ENCODE peak calls at places on chromosomes 6 and 20, in seven cellular contexts. One of them, this sample, is unnamed.

GRCh38 chr6:156948807-156949206 is 171.6 kb downstream of the ARID1B start:
- DNase-seq in tibial nerve: no peak
- DNase-seq in colonic mucosa: no peak
- DNase-seq in CD4-positive, alpha-beta T cell: no peak
- DNase-seq in ascending aorta: no peak
- DNase-seq in adrenal gland: no peak
- DNase-seq in GM23338: no peak
- DNase-seq in this sample: no peak

GRCh38 chr20:2873747-2874041 is 413 bp downstream of the PTPRA start:
- DNase-seq in tibial nerve: no peak
- DNase-seq in colonic mucosa: peak
- DNase-seq in CD4-positive, alpha-beta T cell: no peak
- DNase-seq in ascending aorta: no peak
- DNase-seq in adrenal gland: no peak
- DNase-seq in GM23338: peak
- DNase-seq in this sample: no peak

GRCh38 chr6:145036848-145037567 is 698.3 kb downstream of the EPM2A start:
- DNase-seq in tibial nerve: no peak
- DNase-seq in colonic mucosa: no peak
- DNase-seq in CD4-positive, alpha-beta T cell: no peak
- DNase-seq in ascending aorta: no peak
- DNase-seq in adrenal gland: peak
- DNase-seq in GM23338: no peak
- DNase-seq in this sample: no peak

GRCh38 chr20:24866008-24866407 is 83.1 kb upstream of the CST7 start:
- DNase-seq in tibial nerve: no peak
- DNase-seq in colonic mucosa: no peak
- DNase-seq in CD4-positive, alpha-beta T cell: no peak
- DNase-seq in ascending aorta: no peak
- DNase-seq in adrenal gland: no peak
- DNase-seq in GM23338: no peak
- DNase-seq in this sample: no peak

GRCh38 chr6:169723200-169723909 is 945 bp downstream of the PHF10 start:
- DNase-seq in tibial nerve: peak
- DNase-seq in colonic mucosa: peak
- DNase-seq in CD4-positive, alpha-beta T cell: peak
- DNase-seq in ascending aorta: peak
- DNase-seq in adrenal gland: peak
- DNase-seq in GM23338: peak
- DNase-seq in this sample: no peak

GRCh38 chr6:44511126-44511525 is 123.6 kb downstream of the CDC5L start:
- DNase-seq in tibial nerve: no peak
- DNase-seq in colonic mucosa: no peak
- DNase-seq in CD4-positive, alpha-beta T cell: no peak
- DNase-seq in ascending aorta: no peak
- DNase-seq in adrenal gland: no peak
- DNase-seq in GM23338: no peak
- DNase-seq in this sample: no peak

GRCh38 chr20:38789503-38790209 is 15.8 kb upstream of the PPP1R16B start:
- DNase-seq in tibial nerve: no peak
- DNase-seq in colonic mucosa: no peak
- DNase-seq in CD4-positive, alpha-beta T cell: no peak
- DNase-seq in ascending aorta: no peak
- DNase-seq in adrenal gland: no peak
- DNase-seq in GM23338: peak
- DNase-seq in this sample: no peak

GRCh38 chr20:5069141-5069806 is 50.5 kb downstream of the PCNA start:
- DNase-seq in tibial nerve: no peak
- DNase-seq in colonic mucosa: no peak
- DNase-seq in CD4-positive, alpha-beta T cell: no peak
- DNase-seq in ascending aorta: no peak
- DNase-seq in adrenal gland: no peak
- DNase-seq in GM23338: no peak
- DNase-seq in this sample: no peak

GRCh38 chr6:2360126-2360525 is 114.7 kb upstream of the GMDS start:
- DNase-seq in tibial nerve: no peak
- DNase-seq in colonic mucosa: no peak
- DNase-seq in CD4-positive, alpha-beta T cell: no peak
- DNase-seq in ascending aorta: no peak
- DNase-seq in adrenal gland: no peak
- DNase-seq in GM23338: no peak
- DNase-seq in this sample: no peak

GRCh38 chr6:15089569-15090144 is 156.2 kb upstream of the JARID2 start:
- DNase-seq in tibial nerve: no peak
- DNase-seq in colonic mucosa: no peak
- DNase-seq in CD4-positive, alpha-beta T cell: no peak
- DNase-seq in ascending aorta: no peak
- DNase-seq in adrenal gland: peak
- DNase-seq in GM23338: no peak
- DNase-seq in this sample: peak

GRCh38 chr6:79672631-79673065 is 41.5 kb downstream of the SH3BGRL2 start:
- DNase-seq in tibial nerve: no peak
- DNase-seq in colonic mucosa: no peak
- DNase-seq in CD4-positive, alpha-beta T cell: no peak
- DNase-seq in ascending aorta: no peak
- DNase-seq in adrenal gland: no peak
- DNase-seq in GM23338: peak
- DNase-seq in this sample: no peak

DNA sequence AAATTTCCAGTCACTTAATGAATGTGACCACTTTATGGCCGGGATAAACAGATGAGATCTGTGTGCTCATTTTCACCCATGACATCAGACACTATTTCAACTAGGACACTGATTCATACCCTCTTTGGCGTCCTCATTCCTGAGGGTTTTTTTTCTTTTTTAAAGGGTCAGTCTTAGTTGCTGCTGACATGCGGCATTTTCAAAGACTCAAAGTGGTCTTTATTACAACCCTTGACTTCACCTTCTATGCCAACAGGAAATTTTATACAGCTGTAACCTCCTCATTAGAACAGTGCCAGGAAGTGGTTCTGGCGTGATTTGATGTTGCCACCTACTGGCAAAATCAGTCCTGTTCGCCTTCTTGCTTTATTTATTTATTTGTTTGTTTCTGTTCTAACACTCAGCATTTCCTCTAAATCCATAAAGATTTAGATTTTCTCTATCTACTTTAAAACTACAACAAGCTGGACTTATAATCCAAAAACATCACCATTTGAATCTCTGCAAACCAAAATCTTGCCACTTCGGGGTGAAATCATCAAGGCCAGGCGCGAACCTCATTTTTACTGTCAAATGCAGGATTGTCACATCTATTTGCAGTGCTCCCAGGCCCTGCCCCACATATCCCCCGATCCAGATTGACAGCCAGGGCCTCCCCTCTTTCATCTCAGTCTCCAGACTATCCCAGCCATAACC is 77.7 kb downstream of the C6orf118 start:
- DNase-seq in tibial nerve: no peak
- DNase-seq in colonic mucosa: no peak
- DNase-seq in CD4-positive, alpha-beta T cell: no peak
- DNase-seq in ascending aorta: no peak
- DNase-seq in adrenal gland: no peak
- DNase-seq in GM23338: peak
- DNase-seq in this sample: no peak
- TF ChIP-seq CTCF in tibial nerve: peak
- TF ChIP-seq CTCF in colonic mucosa: no peak
- TF ChIP-seq CTCF in CD4-positive, alpha-beta T cell: no peak
- TF ChIP-seq CTCF in ascending aorta: no peak
- TF ChIP-seq CTCF in adrenal gland: no peak
- TF ChIP-seq CTCF in GM23338: peak
- TF ChIP-seq CTCF in this sample: peak

GRCh38 chr6:51468704-51469103 is 618.7 kb downstream of the PKHD1 start:
- DNase-seq in tibial nerve: no peak
- DNase-seq in colonic mucosa: no peak
- DNase-seq in CD4-positive, alpha-beta T cell: no peak
- DNase-seq in ascending aorta: no peak
- DNase-seq in adrenal gland: no peak
- DNase-seq in GM23338: no peak
- DNase-seq in this sample: no peak

GRCh38 chr6:51472745-51473483 is 614.5 kb downstream of the PKHD1 start:
- DNase-seq in tibial nerve: no peak
- DNase-seq in colonic mucosa: peak
- DNase-seq in CD4-positive, alpha-beta T cell: no peak
- DNase-seq in ascending aorta: no peak
- DNase-seq in adrenal gland: no peak
- DNase-seq in GM23338: peak
- DNase-seq in this sample: no peak

GRCh38 chr6:51477912-51478311 is 609.5 kb downstream of the PKHD1 start:
- DNase-seq in tibial nerve: no peak
- DNase-seq in colonic mucosa: no peak
- DNase-seq in CD4-positive, alpha-beta T cell: no peak
- DNase-seq in ascending aorta: no peak
- DNase-seq in adrenal gland: no peak
- DNase-seq in GM23338: no peak
- DNase-seq in this sample: no peak

GRCh38 chr6:51479296-51479695 is 608.1 kb downstream of the PKHD1 start:
- DNase-seq in tibial nerve: no peak
- DNase-seq in colonic mucosa: no peak
- DNase-seq in CD4-positive, alpha-beta T cell: no peak
- DNase-seq in ascending aorta: no peak
- DNase-seq in adrenal gland: no peak
- DNase-seq in GM23338: no peak
- DNase-seq in this sample: no peak

DNA sequence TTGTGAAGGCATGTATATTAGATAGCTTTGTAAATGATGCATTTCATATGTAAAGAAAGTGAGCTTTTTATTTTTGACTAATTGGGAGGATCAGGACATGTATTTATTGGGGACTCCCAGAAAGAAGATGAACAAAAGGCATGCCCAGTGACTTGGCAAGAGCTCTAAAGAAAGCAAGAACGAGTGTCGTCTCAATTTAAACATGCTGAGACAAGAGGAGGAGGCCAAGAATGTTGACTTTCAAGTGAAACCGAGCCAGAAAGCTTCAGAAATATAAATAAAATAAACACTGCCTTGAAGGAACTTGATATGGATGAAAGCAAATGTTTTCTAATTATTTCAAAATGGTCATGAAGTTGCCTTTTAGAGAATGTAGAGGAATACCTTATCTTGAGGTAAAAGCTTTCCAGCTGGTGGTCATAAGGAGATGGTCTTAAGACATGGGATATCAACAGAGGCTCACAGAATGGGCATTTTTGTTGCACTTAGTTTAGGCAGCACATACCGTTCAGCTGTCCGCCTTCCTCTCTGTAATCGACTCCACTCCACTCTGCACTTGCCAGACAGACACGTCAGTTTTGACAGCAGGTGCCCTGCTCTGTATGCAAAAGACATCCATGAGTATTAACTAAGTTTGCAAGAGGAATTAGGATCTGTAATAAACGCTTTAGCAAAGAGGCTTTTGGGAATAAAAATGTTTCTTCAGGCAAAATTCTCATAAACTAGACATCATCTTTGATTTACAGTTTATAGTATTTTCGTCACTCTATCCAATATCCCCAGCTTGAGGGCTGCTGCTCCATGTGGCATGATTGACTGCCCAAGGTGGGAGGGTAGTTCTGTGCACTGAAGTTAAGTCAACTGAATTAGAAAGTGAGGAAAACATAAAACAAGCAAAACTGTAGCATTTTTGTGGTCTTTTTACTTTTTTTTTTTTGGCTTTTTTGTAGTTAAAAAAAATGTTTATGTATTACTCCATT is 613.1 kb downstream of the PKHD1 start:
- DNase-seq in tibial nerve: no peak
- DNase-seq in colonic mucosa: no peak
- DNase-seq in CD4-positive, alpha-beta T cell: no peak
- DNase-seq in ascending aorta: no peak
- DNase-seq in adrenal gland: no peak
- DNase-seq in GM23338: no peak
- DNase-seq in this sample: no peak
- H3K27ac ChIP-seq in tibial nerve: no peak
- H3K27ac ChIP-seq in colonic mucosa: no peak
- H3K27ac ChIP-seq in CD4-positive, alpha-beta T cell: no peak
- H3K27ac ChIP-seq in ascending aorta: no peak
- H3K27ac ChIP-seq in adrenal gland: no peak
- H3K27ac ChIP-seq in GM23338: no peak
- H3K27ac ChIP-seq in this sample: no peak

DNA sequence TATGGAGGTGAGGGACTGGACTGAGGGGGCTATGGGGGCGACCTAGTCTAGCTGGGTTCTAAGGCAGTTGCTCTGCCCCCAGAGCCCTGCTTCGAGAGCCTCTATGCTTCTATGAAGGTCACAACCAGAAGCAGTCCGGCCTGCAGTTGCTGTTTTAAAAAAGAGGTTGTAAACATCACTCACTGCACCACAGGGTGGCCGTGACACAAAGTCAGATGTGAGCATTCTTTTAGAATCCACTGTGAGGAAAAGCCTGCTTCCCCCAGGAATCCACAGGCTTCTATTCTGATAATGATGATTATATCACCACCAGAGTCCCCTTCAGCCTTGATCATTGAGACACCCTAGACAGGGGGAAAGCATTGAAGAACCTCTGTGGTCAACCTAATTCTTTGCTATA is 229.7 kb upstream of the AGPAT4 start:
- DNase-seq in tibial nerve: no peak
- DNase-seq in colonic mucosa: no peak
- DNase-seq in CD4-positive, alpha-beta T cell: no peak
- DNase-seq in ascending aorta: no peak
- DNase-seq in adrenal gland: no peak
- DNase-seq in GM23338: no peak
- DNase-seq in this sample: no peak
- TF ChIP-seq CTCF in tibial nerve: no peak
- TF ChIP-seq CTCF in colonic mucosa: no peak
- TF ChIP-seq CTCF in CD4-positive, alpha-beta T cell: no peak
- TF ChIP-seq CTCF in ascending aorta: no peak
- TF ChIP-seq CTCF in adrenal gland: no peak
- TF ChIP-seq CTCF in GM23338: no peak
- TF ChIP-seq CTCF in this sample: no peak

GRCh38 chr6:109469591-109470189 is 13.3 kb downstream of the ZBTB24 start:
- DNase-seq in tibial nerve: no peak
- DNase-seq in colonic mucosa: no peak
- DNase-seq in CD4-positive, alpha-beta T cell: no peak
- DNase-seq in ascending aorta: no peak
- DNase-seq in adrenal gland: no peak
- DNase-seq in GM23338: no peak
- DNase-seq in this sample: no peak

GRCh38 chr6:109467696-109468095 is 12.1 kb upstream of the MICAL1 start:
- DNase-seq in tibial nerve: no peak
- DNase-seq in colonic mucosa: no peak
- DNase-seq in CD4-positive, alpha-beta T cell: no peak
- DNase-seq in ascending aorta: no peak
- DNase-seq in adrenal gland: no peak
- DNase-seq in GM23338: no peak
- DNase-seq in this sample: no peak

GRCh38 chr6:109461733-109462526 is 6.4 kb upstream of the MICAL1 start:
- DNase-seq in tibial nerve: no peak
- DNase-seq in colonic mucosa: no peak
- DNase-seq in CD4-positive, alpha-beta T cell: no peak
- DNase-seq in ascending aorta: no peak
- DNase-seq in adrenal gland: no peak
- DNase-seq in GM23338: no peak
- DNase-seq in this sample: no peak

GRCh38 chr6:109466212-109466923 is 10.8 kb upstream of the MICAL1 start:
- DNase-seq in tibial nerve: no peak
- DNase-seq in colonic mucosa: no peak
- DNase-seq in CD4-positive, alpha-beta T cell: no peak
- DNase-seq in ascending aorta: no peak
- DNase-seq in adrenal gland: no peak
- DNase-seq in GM23338: no peak
- DNase-seq in this sample: no peak

DNA sequence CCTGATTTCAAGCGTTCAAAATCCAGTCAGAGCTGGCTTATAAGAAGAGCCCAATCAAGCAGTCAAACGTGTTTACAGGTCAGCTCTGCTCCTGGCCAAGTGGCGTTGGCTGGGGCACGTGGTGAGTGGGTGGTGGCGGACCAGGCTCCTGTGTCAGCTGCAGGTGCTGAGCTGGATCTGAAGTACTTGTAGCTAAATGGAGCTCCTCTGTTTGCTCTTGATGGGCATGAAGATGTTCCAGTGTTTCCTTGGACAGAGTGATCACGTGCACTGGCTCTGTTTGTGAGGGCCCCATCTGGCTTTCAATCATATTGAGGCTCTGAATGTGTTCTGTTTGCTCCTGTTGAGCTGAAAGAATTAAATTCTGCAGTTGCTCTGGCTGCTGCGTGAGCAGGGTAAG is 10.2 kb upstream of the MICAL1 start:
- DNase-seq in tibial nerve: no peak
- DNase-seq in colonic mucosa: no peak
- DNase-seq in CD4-positive, alpha-beta T cell: no peak
- DNase-seq in ascending aorta: peak
- DNase-seq in adrenal gland: no peak
- DNase-seq in GM23338: no peak
- DNase-seq in this sample: no peak
- H3K27ac ChIP-seq in tibial nerve: no peak
- H3K27ac ChIP-seq in colonic mucosa: peak
- H3K27ac ChIP-seq in CD4-positive, alpha-beta T cell: no peak
- H3K27ac ChIP-seq in ascending aorta: no peak
- H3K27ac ChIP-seq in adrenal gland: no peak
- H3K27ac ChIP-seq in GM23338: no peak
- H3K27ac ChIP-seq in this sample: no peak

This sample was measured in vagina.